ENCODE peak calls at places on chromosome 1, in nine cellular contexts. U, M, Y, W, F, B, H, J and O are unnamed samples.

GRCh38 chr1:89855413-89856123 is 34.7 kb downstream of the LRRC8D start:
- DNase-seq in B (no peak), Y (no peak), J (no peak), H (no peak), M (no peak), W (no peak), F (no peak), U (peak; percentile 69), O (peak; percentile 76)

GRCh38 chr1:75725256-75725655 is 747 bp downstream of the ACADM start:
- DNase-seq in W (no peak), B (no peak), J (no peak), H (no peak), Y (no peak), U (peak; percentile 59), M (no peak), F (no peak), O (no peak)

GRCh38 chr1:91569411-91570104 is 68.9 kb downstream of the CDC7 start:
- DNase-seq in H (no peak), J (no peak), W (peak; percentile 55), U (peak; percentile 97), M (peak; percentile 96), F (no peak), B (no peak), Y (no peak), O (no peak)

GRCh38 chr1:212727386-212728181 is 27.9 kb upstream of the BATF3 start:
- DNase-seq in M (peak; percentile 58), F (no peak), Y (no peak), H (no peak), U (peak; percentile 56), B (no peak), W (no peak), J (no peak), O (no peak)

GRCh38 chr1:155334980-155335379 is 14.3 kb downstream of the RUSC1 start:
- DNase-seq in M (no peak), U (no peak), H (no peak), B (no peak), Y (no peak), F (no peak), J (no peak), W (no peak), O (no peak)

GRCh38 chr1:36231191-36231590 is 6.9 kb downstream of the THRAP3 start:
- DNase-seq in U (no peak), M (no peak), J (no peak), Y (no peak), F (no peak), H (no peak), B (no peak), W (no peak), O (no peak)

GRCh38 chr1:3170566-3171453 is 101.8 kb downstream of the PRDM16 start:
- DNase-seq in Y (no peak), B (peak; percentile 68), H (no peak), F (no peak), J (no peak), M (peak; percentile 59), W (peak; percentile 63), U (no peak), O (no peak)

GRCh38 chr1:200912737-200913407 is 18.2 kb downstream of the INAVA start:
- DNase-seq in H (no peak), Y (no peak), B (no peak), F (no peak), U (no peak), J (no peak), M (no peak), W (peak; percentile 76), O (no peak)

GRCh38 chr1:246588322-246588721 is 22.1 kb downstream of the CNST start:
- DNase-seq in F (no peak), H (no peak), Y (no peak), W (no peak), U (peak; percentile 71), J (no peak), M (peak; percentile 65), B (no peak), O (no peak)

GRCh38 chr1:18963968-18964367 is 7.5 kb upstream of the IFFO2 start:
- DNase-seq in M (no peak), F (no peak), W (no peak), J (no peak), B (no peak), Y (no peak), H (no peak), U (no peak), O (no peak)

GRCh38 chr1:22139817-22140216 is 3.1 kb downstream of the WNT4 start:
- DNase-seq in Y (no peak), J (no peak), F (no peak), B (no peak), H (no peak), M (no peak), U (no peak), W (no peak), O (no peak)

GRCh38 chr1:77051406-77051805 is 167.8 kb downstream of the PIGK start:
- DNase-seq in W (no peak), J (no peak), Y (no peak), F (no peak), H (no peak), B (no peak), M (no peak), U (no peak), O (no peak)

GRCh38 chr1:205294914-205295310 is 26.6 kb downstream of the NUAK2 start:
- DNase-seq in H (no peak), J (no peak), B (no peak), U (no peak), W (no peak), Y (no peak), M (peak; percentile 33), F (no peak), O (no peak)

GRCh38 chr1:8666394-8667167 is 150.9 kb downstream of the RERE start:
- DNase-seq in H (no peak), U (peak; percentile 73), W (no peak), B (no peak), M (peak; percentile 15), J (no peak), F (no peak), Y (no peak), O (no peak)

GRCh38 chr1:84796201-84796600 is 96.8 kb downstream of the LPAR3 start:
- DNase-seq in U (peak; percentile 5), B (no peak), F (no peak), W (no peak), Y (no peak), M (no peak), H (no peak), J (no peak), O (no peak)

GRCh38 chr1:2199042-2199810 is 4.7 kb upstream of the FAAP20 start:
- DNase-seq in F (peak; percentile 42), U (peak; percentile 95), H (peak; percentile 73), B (peak; percentile 58), M (no peak), Y (no peak), J (peak; percentile 66), W (peak; percentile 92), O (peak; percentile 80)

GRCh38 chr1:53507115-53507816 is 48.1 kb downstream of the DMRTB1 start:
- DNase-seq in W (no peak), B (no peak), U (no peak), F (no peak), M (no peak), H (no peak), J (no peak), Y (no peak), O (no peak)

GRCh38 chr1:57889686-57890360 is 466.0 kb upstream of the DAB1 start:
- DNase-seq in M (peak; percentile 50), J (no peak), W (no peak), F (no peak), H (no peak), U (peak; percentile 22), B (no peak), Y (no peak), O (no peak)

GRCh38 chr1:16189921-16190499 is 22.4 kb downstream of the ARHGEF19 start:
- DNase-seq in U (peak; percentile 44), J (no peak), Y (no peak), M (peak; percentile 33), B (peak; percentile 42), F (no peak), H (no peak), W (no peak), O (no peak)

GRCh38 chr1:234618726-234619049 is 8.7 kb upstream of the IRF2BP2 start:
- DNase-seq in Y (no peak), H (no peak), J (no peak), B (no peak), U (no peak), W (no peak), M (no peak), F (no peak), O (no peak)

GRCh38 chr1:216531308-216532239 is 108.3 kb upstream of the USH2A start:
- DNase-seq in B (no peak), F (no peak), Y (no peak), M (peak; percentile 16), W (no peak), H (no peak), J (no peak), U (peak; percentile 42), O (no peak)

GRCh38 chr1:117841117-117841650 is 88.2 kb downstream of the GDAP2 start:
- DNase-seq in J (no peak), F (no peak), U (no peak), M (no peak), B (no peak), Y (no peak), H (no peak), W (no peak), O (no peak)

GRCh38 chr1:3956527-3957170 is 56.6 kb upstream of the C1orf174 start:
- DNase-seq in J (no peak), M (peak; percentile 82), Y (no peak), B (no peak), H (no peak), F (no peak), W (no peak), U (no peak), O (no peak)

GRCh38 chr1:184563308-184563707 is 176.5 kb downstream of the C1orf21 start:
- DNase-seq in F (no peak), Y (no peak), U (peak; percentile 46), H (no peak), M (no peak), B (no peak), W (no peak), J (no peak), O (no peak)

GRCh38 chr1:119220980-119221379 is 80.5 kb upstream of the WARS2 start:
- DNase-seq in Y (no peak), J (no peak), H (no peak), W (no peak), U (peak; percentile 60), B (no peak), F (no peak), M (no peak), O (no peak)

GRCh38 chr1:7684132-7684531 is 87.0 kb upstream of the VAMP3 start:
- DNase-seq in Y (no peak), J (no peak), U (no peak), M (no peak), W (no peak), F (no peak), H (no peak), B (no peak), O (no peak)

GRCh38 chr1:100398648-100399047 is 46.3 kb downstream of the CDC14A start:
- DNase-seq in M (no peak), W (no peak), J (no peak), F (no peak), B (no peak), Y (no peak), H (no peak), U (no peak), O (no peak)

GRCh38 chr1:234842726-234843641 is 233.0 kb upstream of the IRF2BP2 start:
- DNase-seq in B (no peak), M (no peak), Y (no peak), J (peak; percentile 32), W (no peak), H (peak; percentile 63), F (no peak), U (no peak), O (peak; percentile 42)

GRCh38 chr1:177973585-177973984 is 3.7 kb upstream of the SEC16B start:
- DNase-seq in W (no peak), U (no peak), J (no peak), M (no peak), Y (no peak), B (no peak), H (no peak), F (no peak), O (no peak)

GRCh38 chr1:155471891-155472290 is 90.7 kb downstream of the ASH1L start:
- DNase-seq in H (no peak), B (no peak), J (no peak), M (no peak), U (no peak), F (no peak), W (no peak), Y (no peak), O (no peak)

GRCh38 chr1:36446261-36446660 is 4.0 kb downstream of the OSCP1 start:
- DNase-seq in B (no peak), J (no peak), U (no peak), Y (no peak), M (peak; percentile 16), F (no peak), H (no peak), W (no peak), O (no peak)